ENCODE peak calls at places on chromosomes 2 and 18, in ten cellular contexts. L, J, R, D, V, A, U, T, Z and O are unnamed samples.
A peak's percentile ranks its signal among the peaks of the same experiment; 100 is the strongest.

GRCh38 chr2:218194880-218195279 is 22.1 kb upstream of the ARPC2 start:
- DNase-seq in L (no peak), J (no peak), R (no peak), D (no peak), V (no peak), A (no peak), U (no peak), T (no peak), Z (no peak), O (peak; percentile 12)

GRCh38 chr2:66981074-66981473 is 416.1 kb upstream of the ETAA1 start:
- DNase-seq in L (no peak), J (no peak), R (no peak), D (no peak), V (no peak), A (no peak), U (no peak), T (no peak), Z (no peak), O (no peak)

GRCh38 chr18:44098551-44099098 is 582.1 kb upstream of the SETBP1 start:
- DNase-seq in L (peak; percentile 53), J (peak; percentile 17), R (peak; percentile 31), D (no peak), V (peak; percentile 56), A (peak; percentile 53), U (peak; percentile 71), T (no peak), Z (no peak), O (peak; percentile 50)

GRCh38 chr2:128638311-128638710 is 319.6 kb upstream of the HS6ST1 start:
- DNase-seq in L (no peak), J (no peak), R (peak; percentile 86), D (no peak), V (no peak), A (no peak), U (no peak), T (no peak), Z (no peak), O (no peak)

GRCh38 chr2:117169036-117169765 is 645.3 kb upstream of the DDX18 start:
- DNase-seq in L (no peak), J (no peak), R (no peak), D (no peak), V (no peak), A (no peak), U (no peak), T (no peak), Z (no peak), O (no peak)

GRCh38 chr2:63663013-63663864 is 74.5 kb downstream of the MDH1 start:
- DNase-seq in L (peak; percentile 62), J (peak; percentile 28), R (no peak), D (no peak), V (peak; percentile 7), A (peak; percentile 32), U (peak; percentile 34), T (no peak), Z (no peak), O (peak; percentile 26)

GRCh38 chr18:12076424-12077140 is 17.1 kb upstream of the ANKRD62 start:
- DNase-seq in L (peak; percentile 69), J (peak; percentile 7), R (peak; percentile 35), D (no peak), V (peak; percentile 52), A (no peak), U (peak; percentile 65), T (no peak), Z (peak; percentile 90), O (peak; percentile 54)

GRCh38 chr2:42917374-42918017 is 125.1 kb upstream of the HAAO start:
- DNase-seq in L (no peak), J (peak; percentile 95), R (peak; percentile 82), D (no peak), V (no peak), A (peak; percentile 93), U (peak; percentile 95), T (no peak), Z (no peak), O (peak; percentile 91)

GRCh38 chr2:240797500-240797895 is 22.5 kb downstream of the KIF1A start:
- DNase-seq in L (no peak), J (no peak), R (no peak), D (no peak), V (no peak), A (no peak), U (no peak), T (no peak), Z (no peak), O (no peak)

GRCh38 chr2:134169788-134170187 is 84.1 kb upstream of the MGAT5 start:
- DNase-seq in L (no peak), J (no peak), R (no peak), D (no peak), V (peak; percentile 41), A (no peak), U (no peak), T (no peak), Z (no peak), O (no peak)

GRCh38 chr2:134163336-134163735 is 90.5 kb upstream of the MGAT5 start:
- DNase-seq in L (no peak), J (no peak), R (no peak), D (no peak), V (no peak), A (no peak), U (no peak), T (no peak), Z (no peak), O (no peak)

GRCh38 chr2:134167015-134167414 is 86.9 kb upstream of the MGAT5 start:
- DNase-seq in L (peak; percentile 43), J (peak; percentile 70), R (peak; percentile 38), D (no peak), V (peak; percentile 44), A (no peak), U (peak; percentile 57), T (no peak), Z (no peak), O (peak; percentile 49)

GRCh38 chr2:134160793-134161504 is 92.9 kb upstream of the MGAT5 start:
- DNase-seq in L (peak; percentile 81), J (peak; percentile 40), R (no peak), D (no peak), V (no peak), A (peak; percentile 77), U (no peak), T (no peak), Z (peak; percentile 77), O (peak; percentile 49)

GRCh38 chr2:134164306-134164705 is 89.6 kb upstream of the MGAT5 start:
- DNase-seq in L (no peak), J (no peak), R (no peak), D (no peak), V (no peak), A (no peak), U (no peak), T (no peak), Z (no peak), O (no peak)
- H3K9ac ChIP-seq in L (no peak overlapping the region), J (no peak overlapping the region), R (no peak overlapping the region), D (no peak overlapping the region), V (no peak overlapping the region), A (no peak overlapping the region), U (no peak overlapping the region), T (no peak overlapping the region), Z (no peak overlapping the region), O (no peak overlapping the region)

DNA sequence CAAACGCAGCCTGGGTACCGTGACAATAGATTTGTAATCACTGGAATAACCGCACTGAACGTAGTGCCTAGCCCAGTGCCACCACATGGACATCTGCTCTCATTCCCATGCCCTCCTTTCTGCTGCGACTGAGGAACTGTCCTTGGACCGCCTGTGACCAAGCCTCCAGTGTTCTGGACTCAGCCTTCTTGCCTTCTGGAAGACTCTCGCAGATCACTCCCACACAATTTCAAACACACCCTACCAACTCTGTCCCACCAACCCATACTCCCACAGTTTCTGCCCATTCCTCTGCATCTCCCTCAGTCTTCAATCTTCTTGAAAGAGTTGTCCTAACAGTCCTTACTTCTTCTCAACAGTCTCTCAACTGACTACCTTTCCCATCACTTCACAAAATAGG is 2.1 kb downstream of the RNF149 start:
- DNase-seq in L (peak; percentile 16), J (no peak), R (no peak), D (no peak), V (no peak), A (no peak), U (peak; percentile 55), T (no peak), Z (no peak), O (no peak)
- H3K4me1 ChIP-seq in L (peaks cover 15% of the 10 kb centered on the region), J (peaks cover 12% of the 10 kb centered on the region), R (peaks cover 22% of the 10 kb centered on the region), D (peaks cover 81% of the 10 kb centered on the region), V (peaks cover 29% of the 10 kb centered on the region), A (peaks cover 23% of the 10 kb centered on the region), U (peaks cover 24% of the 10 kb centered on the region), T (peaks cover 8% of the 10 kb centered on the region), Z (peaks cover 20% of the 10 kb centered on the region), O (peaks cover 9% of the 10 kb centered on the region)

DNA sequence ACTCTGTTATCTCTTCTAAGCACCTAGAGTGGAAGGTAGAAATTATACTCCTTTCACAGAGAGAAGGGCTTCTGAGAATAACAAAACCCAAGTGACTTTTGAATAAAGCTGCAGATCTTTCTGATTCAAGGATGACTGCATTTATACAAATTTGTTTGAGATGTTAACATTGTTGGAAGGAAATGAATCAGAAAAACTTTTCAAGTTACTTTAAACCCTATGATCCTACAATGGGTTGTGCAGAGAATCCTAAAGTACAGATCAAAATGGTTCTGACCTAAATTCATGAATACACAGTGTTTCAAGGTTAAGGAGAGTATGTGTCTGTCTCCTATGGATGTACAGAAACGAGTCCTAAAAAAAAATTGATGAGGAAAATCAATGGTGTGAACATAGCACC is 1.8 kb downstream of the RFTN2 start:
- DNase-seq in L (no peak), J (no peak), R (no peak), D (no peak), V (no peak), A (peak; percentile 22), U (peak; percentile 18), T (no peak), Z (no peak), O (no peak)
- H3K4me2 ChIP-seq in L (no peak overlapping the region), J (peak overlapping the region; percentile 14), R (peak overlapping the region; percentile 56), D (peak overlapping the region; percentile 46), V (no peak overlapping the region), A (peak overlapping the region; percentile 100), U (peak overlapping the region; percentile 97), T (no peak overlapping the region), Z (no peak overlapping the region), O (no peak overlapping the region)

GRCh38 chr2:226754821-226755536 is 44.6 kb downstream of the IRS1 start:
- DNase-seq in L (no peak), J (peak; percentile 91), R (no peak), D (no peak), V (no peak), A (no peak), U (peak; percentile 16), T (no peak), Z (no peak), O (peak; percentile 95)
- H3K9ac ChIP-seq in L (no peak overlapping the region), J (peak overlapping the region; percentile 71), R (no peak overlapping the region), D (no peak overlapping the region), V (peak overlapping the region; percentile 83), A (no peak overlapping the region), U (peak overlapping the region; percentile 26), T (no peak overlapping the region), Z (no peak overlapping the region), O (no peak overlapping the region)